ENCODE peak calls at places on chromosomes 1 and 21, in five cellular contexts. Y is breast epithelium, X is OCI-LY7, W is osteoblast, M is RWPE1. D is an unnamed sample.

GRCh38 chr1:24903011-24903461 is 27.0 kb downstream of the RUNX3 start:
- DNase-seq in Y (peak), X (no peak), W (peak), M (no peak), D (no peak)

GRCh38 chr1:222416001-222416791 is 131.7 kb downstream of the HHIPL2 start:
- DNase-seq in Y (no peak), X (no peak), W (no peak), M (no peak), D (no peak)

GRCh38 chr1:223225481-223225880 is 82.4 kb upstream of the TLR5 start:
- DNase-seq in Y (no peak), X (no peak), W (no peak), M (no peak), D (no peak)

GRCh38 chr1:187261637-187262036 is 432.9 kb downstream of the PLA2G4A start:
- DNase-seq in Y (no peak), X (no peak), W (no peak), M (no peak), D (no peak)

GRCh38 chr1:32180186-32181060 is 948 bp downstream of the TXLNA start:
- DNase-seq in Y (no peak), X (peak), W (peak), M (peak), D (peak)

GRCh38 chr1:11338351-11338809 is 65.4 kb downstream of the UBIAD1 start:
- DNase-seq in Y (no peak), X (no peak), W (no peak), M (no peak), D (no peak)

GRCh38 chr1:17658837-17659236 is 96.3 kb upstream of the ACTL8 start:
- DNase-seq in Y (no peak), X (no peak), W (no peak), M (no peak), D (no peak)

GRCh38 chr21:36791695-36792451 is 93.0 kb downstream of the SIM2 start:
- DNase-seq in Y (no peak), X (no peak), W (no peak), M (no peak), D (no peak)

GRCh38 chr1:12654657-12655056 is 10.8 kb downstream of the AADACL4 start:
- DNase-seq in Y (no peak), X (no peak), W (no peak), M (no peak), D (no peak)

GRCh38 chr1:207240325-207241095 is 81.0 kb upstream of the CD55 start:
- DNase-seq in Y (no peak), X (no peak), W (no peak), M (peak), D (no peak)

GRCh38 chr1:234955107-234955731 is 173.4 kb downstream of the TOMM20 start:
- DNase-seq in Y (no peak), X (peak), W (peak), M (no peak), D (no peak)

GRCh38 chr21:33238146-33238545 is 8.4 kb downstream of the IFNAR2 start:
- DNase-seq in Y (no peak), X (no peak), W (peak), M (no peak), D (no peak)

GRCh38 chr1:39129514-39129913 is 75.0 kb upstream of the MACF1 start:
- DNase-seq in Y (no peak), X (peak), W (no peak), M (no peak), D (peak)
- TF ChIP-seq CTCF in Y (no peak), X (peak), W (peak), M (no peak), D (peak)

GRCh38 chr1:167935252-167936067 is 1.0 kb upstream of the DCAF6 start:
- DNase-seq in Y (no peak), X (peak), W (peak), M (peak), D (peak)
- TF ChIP-seq CTCF in Y (no peak), X (peak), W (peak), M (no peak), D (no peak)

GRCh38 chr1:23177438-23178380 is 9.1 kb upstream of the LUZP1 start:
- DNase-seq in Y (peak), X (peak), W (peak), M (peak), D (peak)

GRCh38 chr1:23177031-23177430 is 8.4 kb upstream of the LUZP1 start:
- DNase-seq in Y (no peak), X (no peak), W (no peak), M (no peak), D (no peak)

GRCh38 chr1:23178414-23178813 is 9.8 kb upstream of the LUZP1 start:
- DNase-seq in Y (no peak), X (no peak), W (no peak), M (no peak), D (no peak)

GRCh38 chr1:23174383-23175110 is 5.9 kb upstream of the LUZP1 start:
- DNase-seq in Y (no peak), X (no peak), W (no peak), M (no peak), D (no peak)

DNA sequence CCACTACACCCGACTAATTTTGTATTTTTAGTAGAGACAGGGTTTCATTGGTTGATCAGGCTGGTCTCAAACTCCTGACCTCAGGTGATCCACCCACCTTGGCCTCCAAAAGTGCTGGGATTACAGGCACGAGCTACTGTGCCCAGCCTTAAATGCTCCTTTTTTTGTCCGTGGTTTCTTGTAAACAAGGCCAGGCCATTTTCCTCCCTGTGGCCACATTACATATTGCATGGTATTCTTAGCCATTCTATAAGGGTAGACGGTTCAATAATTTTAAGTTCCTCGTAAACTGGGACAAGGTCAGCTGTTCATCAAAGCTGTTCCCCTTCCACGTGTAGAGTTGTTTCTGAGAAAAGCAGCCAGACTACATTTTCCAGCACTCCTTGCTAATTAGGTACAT is 10.3 kb upstream of the LUZP1 start:
- DNase-seq in Y (no peak), X (peak), W (no peak), M (no peak), D (peak)
- TF ChIP-seq CTCF in Y (peak), X (peak), W (peak), M (no peak), D (no peak)

GRCh38 chr1:208997726-208998312 is 585.7 kb upstream of the CAMK1G start:
- DNase-seq in Y (no peak), X (no peak), W (no peak), M (peak), D (no peak)
- TF ChIP-seq CTCF in Y (no peak), X (peak), W (peak), M (peak), D (no peak)

GRCh38 chr1:160494620-160495019 is 28.4 kb downstream of the SLAMF6 start:
- DNase-seq in Y (no peak), X (peak), W (no peak), M (no peak), D (no peak)
- TF ChIP-seq CTCF in Y (no peak), X (peak), W (no peak), M (no peak), D (no peak)

DNA sequence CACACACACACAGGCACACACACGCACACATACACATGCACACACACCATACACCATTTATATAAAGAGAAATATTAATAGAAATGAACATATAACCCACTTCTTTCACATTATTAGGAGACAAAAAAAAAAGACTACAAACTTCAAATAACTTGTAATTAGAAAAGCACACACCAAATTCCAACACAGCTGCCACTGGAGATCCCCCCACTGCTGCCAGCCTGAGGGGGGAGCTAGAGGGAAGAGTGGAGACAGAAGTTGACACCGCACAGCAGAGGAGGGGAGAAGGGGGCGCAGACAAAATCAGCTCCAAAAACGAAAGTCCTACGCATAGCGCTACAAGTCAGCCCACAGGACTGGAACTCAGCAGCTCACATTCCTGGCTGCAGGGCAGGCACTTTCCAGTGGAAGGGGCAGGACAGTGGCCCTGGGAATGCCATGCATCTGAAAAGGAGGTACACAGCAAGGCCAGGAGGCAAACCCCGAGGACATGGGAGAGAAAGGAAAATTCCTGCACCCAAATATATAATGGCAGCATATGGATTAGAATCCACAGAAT is 36.5 kb downstream of the LGALS8 start:
- DNase-seq in Y (no peak), X (no peak), W (no peak), M (no peak), D (no peak)
- TF ChIP-seq CTCF in Y (no peak), X (peak), W (no peak), M (no peak), D (no peak)

D was measured in GM20000.